ENCODE peak calls at places on chromosomes 13 and 19, in seven cellular contexts. Q is GM20000, R is B cell, U is esophagus muscularis mucosa, B is WTC11, E is AG10803, O is endodermal cell. P is an unnamed sample.

GRCh38 chr19:1767464-1767933 is 14.2 kb downstream of the ONECUT3 start:
- DNase-seq in Q (peak), B (peak), U (no peak), E (peak), R (peak), O (peak), P (no peak)

GRCh38 chr13:110403721-110404120 is 96.6 kb downstream of the COL4A2 start:
- DNase-seq in O (no peak), Q (no peak), U (no peak), B (no peak), E (peak), R (no peak), P (peak)

GRCh38 chr19:41641879-41642485 is 15.1 kb upstream of the CEACAM4 start:
- DNase-seq in O (peak), Q (peak), E (peak), U (no peak), R (peak), B (peak), P (peak)

GRCh38 chr13:105462981-105463380 is 1072.5 kb downstream of the EFNB2 start:
- DNase-seq in Q (no peak), E (no peak), R (no peak), B (no peak), O (no peak), U (no peak), P (peak)

GRCh38 chr19:29515706-29516357 is 10.0 kb upstream of the VSTM2B start:
- DNase-seq in Q (no peak), B (no peak), O (no peak), R (no peak), U (no peak), E (no peak), P (no peak)

GRCh38 chr13:26587251-26587650 is 29.8 kb downstream of the WASF3 start:
- DNase-seq in Q (no peak), U (no peak), R (no peak), B (no peak), E (no peak), O (no peak), P (no peak)

GRCh38 chr13:110798595-110798994 is 85.1 kb downstream of the ING1 start:
- DNase-seq in O (no peak), E (no peak), B (no peak), U (no peak), R (no peak), Q (no peak), P (no peak)

GRCh38 chr13:49733181-49733951 is 42.1 kb upstream of the EBPL start:
- DNase-seq in B (no peak), E (no peak), O (no peak), Q (no peak), U (no peak), R (no peak), P (peak)

GRCh38 chr19:57769345-57770131 is at the start of gene ZNF586:
- DNase-seq in E (peak), R (peak), U (peak), O (peak), Q (peak), B (peak), P (peak)

GRCh38 chr13:51781246-51782022 is 22.5 kb downstream of the DHRS12 start:
- DNase-seq in E (no peak), R (no peak), Q (no peak), O (peak), U (no peak), B (peak), P (no peak)

GRCh38 chr19:19185853-19186728 is 5.9 kb downstream of the BORCS8 start:
- DNase-seq in B (peak), R (no peak), U (no peak), O (peak), Q (peak), E (peak), P (peak)

GRCh38 chr13:82447452-82448030 is 1434.7 kb downstream of the SLITRK1 start:
- DNase-seq in Q (no peak), R (no peak), U (no peak), B (no peak), E (no peak), O (no peak), P (no peak)

GRCh38 chr19:31338069-31338767 is 11.0 kb downstream of the TSHZ3 start:
- DNase-seq in R (no peak), E (peak), O (peak), Q (no peak), B (peak), U (no peak), P (peak)

GRCh38 chr13:60838581-60838980 is 441.6 kb downstream of the TDRD3 start:
- DNase-seq in E (no peak), Q (no peak), B (no peak), R (no peak), U (no peak), O (no peak), P (peak)

GRCh38 chr13:99626461-99627082 is 125.3 kb downstream of the TM9SF2 start:
- DNase-seq in Q (no peak), O (no peak), U (no peak), E (peak), B (no peak), R (no peak), P (peak)

GRCh38 chr13:36082806-36083205 is 48.4 kb downstream of the DCLK1 start:
- DNase-seq in Q (no peak), B (no peak), R (no peak), U (no peak), E (no peak), O (no peak), P (no peak)

GRCh38 chr13:39767791-39768564 is 112.5 kb downstream of the COG6 start:
- DNase-seq in B (no peak), R (no peak), E (no peak), U (no peak), Q (no peak), O (peak), P (no peak)

GRCh38 chr19:13092206-13092605 is 10.5 kb downstream of the LYL1 start:
- DNase-seq in R (no peak), O (no peak), U (no peak), Q (no peak), E (no peak), B (no peak), P (no peak)
- TF ChIP-seq CTCF in R (no peak), O (no peak), U (no peak), Q (no peak), E (no peak), B (no peak), P (no peak)

GRCh38 chr19:23436944-23437343 is 41.7 kb upstream of the ZNF91 start:
- DNase-seq in B (peak), O (peak), E (no peak), Q (no peak), R (no peak), U (peak), P (no peak)

GRCh38 chr19:23439623-23440022 is 44.4 kb upstream of the ZNF91 start:
- DNase-seq in E (no peak), Q (no peak), O (peak), U (peak), R (no peak), B (peak), P (no peak)

GRCh38 chr19:23440791-23441190 is 45.5 kb upstream of the ZNF91 start:
- DNase-seq in U (peak), R (no peak), Q (no peak), B (peak), E (no peak), O (peak), P (no peak)

GRCh38 chr19:23437901-23438300 is 42.6 kb upstream of the ZNF91 start:
- DNase-seq in O (no peak), B (no peak), U (peak), R (no peak), Q (no peak), E (no peak), P (no peak)

GRCh38 chr19:23440207-23440606 is 44.9 kb upstream of the ZNF91 start:
- DNase-seq in O (peak), U (peak), Q (no peak), B (peak), R (no peak), E (no peak), P (no peak)
- TF ChIP-seq CTCF in O (no peak), U (no peak), Q (no peak), B (no peak), R (no peak), E (no peak), P (no peak)

GRCh38 chr19:36489139-36489919 is at the start of gene ZNF566:
- DNase-seq in R (peak), O (peak), Q (peak), B (peak), E (peak), U (peak), P (peak)
- TF ChIP-seq CTCF in R (no peak), O (peak), Q (no peak), B (no peak), E (peak), U (no peak), P (no peak)

DNA sequence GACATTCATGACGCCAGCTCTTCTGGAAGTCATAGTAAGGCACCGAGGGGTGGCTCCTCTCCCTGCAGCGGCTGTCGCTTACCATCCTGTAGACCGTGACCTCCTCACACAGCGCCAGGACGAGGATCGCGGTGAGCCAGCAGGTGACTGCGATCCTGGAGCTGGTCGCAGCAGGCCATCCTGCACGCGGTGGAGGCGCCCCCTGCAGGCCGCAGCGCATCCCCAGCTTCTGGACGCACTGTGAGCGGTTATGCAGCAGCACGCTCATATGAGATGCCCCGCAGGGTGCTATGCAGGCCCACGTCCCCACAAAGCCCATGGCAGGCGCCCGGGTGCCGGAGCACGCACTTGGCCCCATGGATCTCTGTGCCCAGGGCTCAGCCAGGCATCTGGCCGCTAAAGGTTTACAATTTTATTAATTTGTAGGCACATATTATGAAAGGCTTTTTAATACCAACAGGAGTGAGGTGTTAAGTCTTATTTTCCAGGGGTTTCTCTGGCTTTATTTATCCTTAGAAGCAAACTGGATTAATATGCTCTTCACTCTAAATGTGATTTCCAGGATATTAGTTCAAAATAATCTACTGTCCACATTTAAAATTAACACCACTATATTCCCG is 35.6 kb upstream of the PSPC1 start:
- DNase-seq in O (peak), R (no peak), B (peak), Q (no peak), E (no peak), U (no peak), P (no peak)
- TF ChIP-seq CTCF in O (peak), R (peak), B (peak), Q (peak), E (peak), U (peak), P (peak)

GRCh38 chr19:590396-590745 is 690 bp downstream of the HCN2 start:
- DNase-seq in B (no peak), E (no peak), Q (no peak), R (no peak), O (peak), U (no peak), P (no peak)

GRCh38 chr19:589693-590395 is at the start of gene HCN2:
- DNase-seq in Q (no peak), O (no peak), E (no peak), B (no peak), R (no peak), U (no peak), P (no peak)

GRCh38 chr19:588758-589692 is 656 bp upstream of the HCN2 start:
- DNase-seq in Q (no peak), R (no peak), O (peak), U (no peak), E (no peak), B (no peak), P (no peak)

GRCh38 chr19:590750-591098 is 1.0 kb downstream of the HCN2 start:
- DNase-seq in R (no peak), Q (no peak), O (no peak), B (no peak), E (no peak), U (no peak), P (no peak)

DNA sequence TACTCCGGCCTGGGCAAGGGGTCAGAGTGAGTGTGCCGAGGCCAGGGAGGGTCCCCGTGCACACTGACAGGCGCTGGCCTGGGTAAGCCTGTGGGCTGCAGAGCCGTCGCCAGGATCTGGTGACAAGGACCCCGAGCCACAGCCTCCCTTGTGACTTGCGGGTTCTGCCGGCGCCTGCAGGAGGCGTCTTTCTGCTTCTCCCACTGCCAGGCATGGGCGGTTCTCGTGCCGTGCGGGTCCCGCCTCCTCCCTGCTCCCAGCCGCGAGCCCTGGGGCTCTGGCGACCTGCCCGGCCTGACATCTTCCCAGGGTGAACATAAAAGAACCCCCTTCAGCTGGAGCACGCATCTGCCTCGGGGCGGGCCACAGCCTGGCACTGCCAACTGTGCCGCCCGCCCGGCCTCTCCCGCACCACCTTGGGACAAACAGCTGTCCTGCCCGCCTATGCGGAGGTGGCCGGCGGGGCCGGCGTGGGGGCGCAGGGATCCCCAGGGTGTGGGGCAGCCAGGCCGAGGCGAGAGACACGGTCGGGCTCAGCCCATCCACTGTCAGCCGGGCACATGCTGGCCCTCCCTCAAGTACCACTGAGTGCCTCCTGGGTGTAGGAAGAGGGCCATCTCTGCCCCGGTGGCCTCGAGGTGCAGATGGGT is 1.5 kb upstream of the HCN2 start:
- DNase-seq in U (no peak), B (peak), O (peak), R (no peak), E (peak), Q (peak), P (no peak)
- TF ChIP-seq CTCF in U (no peak), B (peak), O (peak), R (peak), E (peak), Q (peak), P (no peak)

GRCh38 chr19:15418588-15419412 is at the start of gene AKAP8L:
- DNase-seq in Q (peak), U (peak), B (peak), E (peak), R (peak), O (peak), P (peak)

GRCh38 chr19:15418112-15418587 is 638 bp downstream of the AKAP8L start:
- DNase-seq in U (no peak), B (no peak), Q (no peak), O (no peak), R (no peak), E (peak), P (no peak)

GRCh38 chr19:15417699-15418098 is 1.1 kb downstream of the AKAP8L start:
- DNase-seq in Q (no peak), R (no peak), O (no peak), U (no peak), E (no peak), B (no peak), P (peak)

GRCh38 chr19:15421136-15421535 is 2.3 kb upstream of the AKAP8L start:
- DNase-seq in O (no peak), Q (no peak), U (no peak), R (no peak), E (no peak), B (no peak), P (no peak)

GRCh38 chr19:15419413-15420025 is 731 bp upstream of the AKAP8L start:
- DNase-seq in U (no peak), O (no peak), B (no peak), Q (no peak), R (no peak), E (peak), P (no peak)
- TF ChIP-seq CTCF in U (no peak), O (peak), B (no peak), Q (no peak), R (peak), E (no peak), P (no peak)

DNA sequence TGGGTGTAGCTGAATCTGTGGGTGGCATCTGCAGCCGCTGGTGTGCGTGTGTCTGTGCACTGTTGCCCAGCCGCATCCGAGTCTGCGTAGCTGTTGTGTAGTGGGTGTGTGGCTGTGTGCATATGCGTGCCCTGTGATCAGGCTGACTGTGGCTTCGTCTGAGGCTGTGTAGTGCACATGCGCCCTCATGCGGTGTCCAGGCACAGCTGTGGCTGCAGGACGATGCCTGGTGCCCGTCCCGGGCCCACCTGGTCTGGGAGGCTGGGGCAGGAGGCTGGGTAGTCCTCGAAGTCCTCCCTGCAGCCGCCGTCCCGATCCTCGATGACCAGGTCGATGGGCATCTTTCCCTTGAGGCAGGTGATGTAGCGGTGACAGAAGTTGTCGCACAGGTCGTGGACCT is 4.9 kb downstream of the MEIS3 start:
- DNase-seq in Q (no peak), O (peak), R (no peak), U (no peak), E (no peak), B (peak), P (no peak)
- TF ChIP-seq CTCF in Q (no peak), O (peak), R (no peak), U (no peak), E (no peak), B (peak), P (no peak)

DNA sequence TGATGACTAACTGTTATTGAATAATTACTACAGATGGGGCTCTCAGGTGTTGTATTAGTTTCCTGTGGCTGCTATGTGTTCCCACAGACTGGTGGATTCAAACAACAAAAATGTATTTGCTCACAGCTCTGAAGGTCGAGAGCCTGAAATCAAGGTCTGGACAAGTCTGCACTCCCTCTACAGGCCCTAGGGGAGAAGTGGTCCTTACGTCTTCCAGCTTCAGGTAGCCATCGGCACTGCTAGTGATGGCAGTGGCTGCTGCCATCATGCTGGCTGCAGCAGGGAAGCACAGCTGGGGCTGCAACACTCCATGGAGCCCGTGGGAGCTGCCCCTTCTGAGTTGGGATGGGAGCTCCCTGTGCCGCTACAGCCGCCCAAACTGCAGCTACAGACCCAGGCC is 1.9 kb downstream of the TEX26 start:
- DNase-seq in R (no peak), O (peak), U (peak), Q (no peak), B (peak), E (no peak), P (no peak)
- TF ChIP-seq CTCF in R (no peak), O (peak), U (no peak), Q (no peak), B (peak), E (peak), P (no peak)